ENCODE peak calls at places on chromosome 6, in eight cellular contexts. One of them, this sample, is unnamed.

GRCh38 chr6:14094721-14095120 is 22.9 kb upstream of the CD83 start:
- DNase-seq in BE2C: no peak
- DNase-seq in breast epithelium: no peak
- DNase-seq in upper lobe of right lung: no peak
- DNase-seq in A549: no peak
- DNase-seq in fibroblast of lung: no peak
- DNase-seq in lung: no peak
- DNase-seq in fibroblast of pulmonary artery: no peak
- DNase-seq in this sample: peak; percentile 46

GRCh38 chr6:15242937-15243614 is 2.8 kb upstream of the JARID2 start:
- DNase-seq in BE2C: no peak
- DNase-seq in breast epithelium: no peak
- DNase-seq in upper lobe of right lung: peak; percentile 15
- DNase-seq in A549: no peak
- DNase-seq in fibroblast of lung: no peak
- DNase-seq in lung: no peak
- DNase-seq in fibroblast of pulmonary artery: peak; percentile 29
- DNase-seq in this sample: no peak

GRCh38 chr6:157135691-157136090 is 187.6 kb downstream of the TMEM242 start:
- DNase-seq in BE2C: no peak
- DNase-seq in breast epithelium: no peak
- DNase-seq in upper lobe of right lung: no peak
- DNase-seq in A549: no peak
- DNase-seq in fibroblast of lung: no peak
- DNase-seq in lung: no peak
- DNase-seq in fibroblast of pulmonary artery: peak; percentile 29
- DNase-seq in this sample: no peak

GRCh38 chr6:154558513-154558912 is 48.0 kb upstream of the CNKSR3 start:
- DNase-seq in BE2C: no peak
- DNase-seq in breast epithelium: no peak
- DNase-seq in upper lobe of right lung: no peak
- DNase-seq in A549: no peak
- DNase-seq in fibroblast of lung: no peak
- DNase-seq in lung: no peak
- DNase-seq in fibroblast of pulmonary artery: no peak
- DNase-seq in this sample: no peak

GRCh38 chr6:12343122-12343439 is 52.9 kb downstream of the EDN1 start:
- DNase-seq in BE2C: no peak
- DNase-seq in breast epithelium: no peak
- DNase-seq in upper lobe of right lung: no peak
- DNase-seq in A549: no peak
- DNase-seq in fibroblast of lung: no peak
- DNase-seq in lung: no peak
- DNase-seq in fibroblast of pulmonary artery: no peak
- DNase-seq in this sample: no peak

GRCh38 chr6:32623693-32624092 is 13.5 kb upstream of the HLA-DQA1 start:
- DNase-seq in BE2C: no peak
- DNase-seq in breast epithelium: no peak
- DNase-seq in upper lobe of right lung: no peak
- DNase-seq in A549: no peak
- DNase-seq in fibroblast of lung: no peak
- DNase-seq in lung: no peak
- DNase-seq in fibroblast of pulmonary artery: no peak
- DNase-seq in this sample: no peak

GRCh38 chr6:45555981-45556771 is 178.4 kb upstream of the SUPT3H start:
- DNase-seq in BE2C: no peak
- DNase-seq in breast epithelium: no peak
- DNase-seq in upper lobe of right lung: no peak
- DNase-seq in A549: no peak
- DNase-seq in fibroblast of lung: peak; percentile 68
- DNase-seq in lung: no peak
- DNase-seq in fibroblast of pulmonary artery: peak; percentile 38
- DNase-seq in this sample: no peak

GRCh38 chr6:126812651-126813050 is 305.8 kb upstream of the RSPO3 start:
- DNase-seq in BE2C: no peak
- DNase-seq in breast epithelium: no peak
- DNase-seq in upper lobe of right lung: no peak
- DNase-seq in A549: no peak
- DNase-seq in fibroblast of lung: peak; percentile 64
- DNase-seq in lung: no peak
- DNase-seq in fibroblast of pulmonary artery: peak; percentile 15
- DNase-seq in this sample: no peak

GRCh38 chr6:163533443-163533842 is 118.9 kb downstream of the QKI start:
- DNase-seq in BE2C: no peak
- DNase-seq in breast epithelium: no peak
- DNase-seq in upper lobe of right lung: no peak
- DNase-seq in A549: peak; percentile 68
- DNase-seq in fibroblast of lung: peak; percentile 97
- DNase-seq in lung: no peak
- DNase-seq in fibroblast of pulmonary artery: peak; percentile 93
- DNase-seq in this sample: peak; percentile 71

GRCh38 chr6:152338335-152339125 is 298.6 kb downstream of the SYNE1 start:
- DNase-seq in BE2C: peak; percentile 45
- DNase-seq in breast epithelium: no peak
- DNase-seq in upper lobe of right lung: no peak
- DNase-seq in A549: peak; percentile 22
- DNase-seq in fibroblast of lung: peak; percentile 36
- DNase-seq in lung: no peak
- DNase-seq in fibroblast of pulmonary artery: peak; percentile 59
- DNase-seq in this sample: no peak

GRCh38 chr6:46637145-46637544 is 15.5 kb downstream of the CYP39A1 start:
- DNase-seq in BE2C: no peak
- DNase-seq in breast epithelium: no peak
- DNase-seq in upper lobe of right lung: no peak
- DNase-seq in A549: peak; percentile 8
- DNase-seq in fibroblast of lung: peak; percentile 94
- DNase-seq in lung: no peak
- DNase-seq in fibroblast of pulmonary artery: peak; percentile 30
- DNase-seq in this sample: no peak

GRCh38 chr6:111648100-111648499 is 42.4 kb upstream of the TRAF3IP2 start:
- DNase-seq in BE2C: no peak
- DNase-seq in breast epithelium: no peak
- DNase-seq in upper lobe of right lung: no peak
- DNase-seq in A549: no peak
- DNase-seq in fibroblast of lung: no peak
- DNase-seq in lung: no peak
- DNase-seq in fibroblast of pulmonary artery: no peak
- DNase-seq in this sample: no peak

GRCh38 chr6:31666337-31666960 is 569 bp downstream of the CSNK2B start:
- DNase-seq in BE2C: no peak
- DNase-seq in breast epithelium: no peak
- DNase-seq in upper lobe of right lung: no peak
- DNase-seq in A549: no peak
- DNase-seq in fibroblast of lung: no peak
- DNase-seq in lung: no peak
- DNase-seq in fibroblast of pulmonary artery: no peak
- DNase-seq in this sample: no peak

GRCh38 chr6:30768634-30769087 is 24.3 kb upstream of the IER3 start:
- DNase-seq in BE2C: no peak
- DNase-seq in breast epithelium: no peak
- DNase-seq in upper lobe of right lung: no peak
- DNase-seq in A549: no peak
- DNase-seq in fibroblast of lung: no peak
- DNase-seq in lung: no peak
- DNase-seq in fibroblast of pulmonary artery: no peak
- DNase-seq in this sample: no peak

GRCh38 chr6:96116674-96117073 is 100.9 kb downstream of the FUT9 start:
- DNase-seq in BE2C: no peak
- DNase-seq in breast epithelium: no peak
- DNase-seq in upper lobe of right lung: no peak
- DNase-seq in A549: no peak
- DNase-seq in fibroblast of lung: no peak
- DNase-seq in lung: no peak
- DNase-seq in fibroblast of pulmonary artery: no peak
- DNase-seq in this sample: peak; percentile 8

GRCh38 chr6:75882734-75883133 is 133.7 kb downstream of the MYO6 start:
- DNase-seq in BE2C: no peak
- DNase-seq in breast epithelium: no peak
- DNase-seq in upper lobe of right lung: no peak
- DNase-seq in A549: no peak
- DNase-seq in fibroblast of lung: peak; percentile 87
- DNase-seq in lung: no peak
- DNase-seq in fibroblast of pulmonary artery: peak; percentile 55
- DNase-seq in this sample: no peak

GRCh38 chr6:128275030-128275429 is 245.4 kb downstream of the PTPRK start:
- DNase-seq in BE2C: no peak
- DNase-seq in breast epithelium: no peak
- DNase-seq in upper lobe of right lung: no peak
- DNase-seq in A549: no peak
- DNase-seq in fibroblast of lung: peak; percentile 48
- DNase-seq in lung: no peak
- DNase-seq in fibroblast of pulmonary artery: peak; percentile 40
- DNase-seq in this sample: no peak

GRCh38 chr6:143634486-143634885 is 43.3 kb upstream of the PHACTR2 start:
- DNase-seq in BE2C: no peak
- DNase-seq in breast epithelium: no peak
- DNase-seq in upper lobe of right lung: no peak
- DNase-seq in A549: no peak
- DNase-seq in fibroblast of lung: no peak
- DNase-seq in lung: no peak
- DNase-seq in fibroblast of pulmonary artery: no peak
- DNase-seq in this sample: peak; percentile 2

GRCh38 chr6:39980839-39981580 is 46.7 kb upstream of the MOCS1 start:
- DNase-seq in BE2C: peak; percentile 20
- DNase-seq in breast epithelium: peak; percentile 20
- DNase-seq in upper lobe of right lung: no peak
- DNase-seq in A549: peak; percentile 36
- DNase-seq in fibroblast of lung: peak; percentile 58
- DNase-seq in lung: peak; percentile 35
- DNase-seq in fibroblast of pulmonary artery: peak; percentile 72
- DNase-seq in this sample: peak; percentile 5

GRCh38 chr6:31900917-31901414 is 920 bp downstream of the ZBTB12 start:
- DNase-seq in BE2C: no peak
- DNase-seq in breast epithelium: no peak
- DNase-seq in upper lobe of right lung: no peak
- DNase-seq in A549: no peak
- DNase-seq in fibroblast of lung: no peak
- DNase-seq in lung: no peak
- DNase-seq in fibroblast of pulmonary artery: no peak
- DNase-seq in this sample: no peak

GRCh38 chr6:11479296-11479695 is 58.3 kb upstream of the TMEM170B start:
- DNase-seq in BE2C: no peak
- DNase-seq in breast epithelium: no peak
- DNase-seq in upper lobe of right lung: no peak
- DNase-seq in A549: no peak
- DNase-seq in fibroblast of lung: no peak
- DNase-seq in lung: no peak
- DNase-seq in fibroblast of pulmonary artery: no peak
- DNase-seq in this sample: no peak

GRCh38 chr6:29629571-29629970 is 3.4 kb downstream of the GABBR1 start:
- DNase-seq in BE2C: no peak
- DNase-seq in breast epithelium: no peak
- DNase-seq in upper lobe of right lung: no peak
- DNase-seq in A549: no peak
- DNase-seq in fibroblast of lung: no peak
- DNase-seq in lung: no peak
- DNase-seq in fibroblast of pulmonary artery: no peak
- DNase-seq in this sample: no peak
- H3K4me3 ChIP-seq in BE2C: no peak overlapping the region
- H3K4me3 ChIP-seq in breast epithelium: no peak overlapping the region
- H3K4me3 ChIP-seq in upper lobe of right lung: no peak overlapping the region
- H3K4me3 ChIP-seq in A549: no peak overlapping the region
- H3K4me3 ChIP-seq in fibroblast of lung: no peak overlapping the region
- H3K4me3 ChIP-seq in lung: no peak overlapping the region
- H3K4me3 ChIP-seq in fibroblast of pulmonary artery: no peak overlapping the region
- H3K4me3 ChIP-seq in this sample: no peak overlapping the region

GRCh38 chr6:3885262-3886036 is 36.3 kb downstream of the FAM50B start:
- DNase-seq in BE2C: no peak
- DNase-seq in breast epithelium: no peak
- DNase-seq in upper lobe of right lung: no peak
- DNase-seq in A549: peak; percentile 62
- DNase-seq in fibroblast of lung: no peak
- DNase-seq in lung: no peak
- DNase-seq in fibroblast of pulmonary artery: no peak
- DNase-seq in this sample: no peak
- TF ChIP-seq CTCF in BE2C: peak; percentile 10
- TF ChIP-seq CTCF in breast epithelium: no peak
- TF ChIP-seq CTCF in upper lobe of right lung: peak; percentile 10
- TF ChIP-seq CTCF in A549: peak; percentile 17
- TF ChIP-seq CTCF in fibroblast of lung: peak; percentile 1
- TF ChIP-seq CTCF in lung: no peak
- TF ChIP-seq CTCF in fibroblast of pulmonary artery: peak; percentile 25
- TF ChIP-seq CTCF in this sample: peak; percentile 10

GRCh38 chr6:37696220-37696840 is 1.4 kb downstream of the MDGA1 start:
- DNase-seq in BE2C: peak; percentile 56
- DNase-seq in breast epithelium: no peak
- DNase-seq in upper lobe of right lung: no peak
- DNase-seq in A549: no peak
- DNase-seq in fibroblast of lung: peak; percentile 42
- DNase-seq in lung: no peak
- DNase-seq in fibroblast of pulmonary artery: peak; percentile 40
- DNase-seq in this sample: no peak

GRCh38 chr6:37695857-37696219 is 1.8 kb downstream of the MDGA1 start:
- DNase-seq in BE2C: peak; percentile 37
- DNase-seq in breast epithelium: no peak
- DNase-seq in upper lobe of right lung: no peak
- DNase-seq in A549: no peak
- DNase-seq in fibroblast of lung: no peak
- DNase-seq in lung: no peak
- DNase-seq in fibroblast of pulmonary artery: no peak
- DNase-seq in this sample: no peak

GRCh38 chr6:37694259-37694658 is 3.4 kb downstream of the MDGA1 start:
- DNase-seq in BE2C: no peak
- DNase-seq in breast epithelium: no peak
- DNase-seq in upper lobe of right lung: no peak
- DNase-seq in A549: no peak
- DNase-seq in fibroblast of lung: no peak
- DNase-seq in lung: no peak
- DNase-seq in fibroblast of pulmonary artery: no peak
- DNase-seq in this sample: no peak

GRCh38 chr6:37693546-37694250 is 4.0 kb downstream of the MDGA1 start:
- DNase-seq in BE2C: no peak
- DNase-seq in breast epithelium: no peak
- DNase-seq in upper lobe of right lung: no peak
- DNase-seq in A549: no peak
- DNase-seq in fibroblast of lung: no peak
- DNase-seq in lung: no peak
- DNase-seq in fibroblast of pulmonary artery: no peak
- DNase-seq in this sample: no peak

DNA sequence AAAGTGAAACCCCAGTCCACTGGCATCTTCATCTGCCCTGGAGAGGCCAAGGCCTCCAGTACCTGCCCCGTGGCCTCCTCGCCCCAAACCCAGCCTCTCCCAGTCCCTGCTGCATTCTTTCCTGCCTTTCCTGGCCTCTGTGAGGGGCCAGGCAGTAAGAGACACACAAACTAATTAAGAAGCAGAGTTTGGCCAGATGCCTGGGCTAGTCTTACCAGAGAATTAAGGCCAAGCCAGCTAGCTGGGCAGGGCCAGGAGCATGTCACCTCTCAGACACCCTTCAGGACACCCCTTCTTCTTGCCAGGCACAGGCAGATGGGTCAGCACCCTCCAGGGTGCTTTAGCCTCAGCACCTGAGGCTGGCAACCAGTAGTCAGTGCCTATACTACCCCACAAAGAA is 2.4 kb downstream of the MDGA1 start:
- DNase-seq in BE2C: peak; percentile 43
- DNase-seq in breast epithelium: no peak
- DNase-seq in upper lobe of right lung: no peak
- DNase-seq in A549: no peak
- DNase-seq in fibroblast of lung: no peak
- DNase-seq in lung: no peak
- DNase-seq in fibroblast of pulmonary artery: no peak
- DNase-seq in this sample: no peak
- H3K4me3 ChIP-seq in BE2C: peak overlapping the region; percentile 79
- H3K4me3 ChIP-seq in breast epithelium: no peak overlapping the region
- H3K4me3 ChIP-seq in upper lobe of right lung: no peak overlapping the region
- H3K4me3 ChIP-seq in A549: no peak overlapping the region
- H3K4me3 ChIP-seq in fibroblast of lung: no peak overlapping the region
- H3K4me3 ChIP-seq in lung: no peak overlapping the region
- H3K4me3 ChIP-seq in fibroblast of pulmonary artery: no peak overlapping the region
- H3K4me3 ChIP-seq in this sample: peak overlapping the region; percentile 62

GRCh38 chr6:68958327-68958726 is 323.2 kb downstream of the ADGRB3 start:
- DNase-seq in BE2C: no peak
- DNase-seq in breast epithelium: no peak
- DNase-seq in upper lobe of right lung: no peak
- DNase-seq in A549: peak; percentile 4
- DNase-seq in fibroblast of lung: peak; percentile 21
- DNase-seq in lung: no peak
- DNase-seq in fibroblast of pulmonary artery: peak; percentile 7
- DNase-seq in this sample: no peak
- TF ChIP-seq CTCF in BE2C: peak; percentile 51
- TF ChIP-seq CTCF in breast epithelium: no peak
- TF ChIP-seq CTCF in upper lobe of right lung: peak; percentile 15
- TF ChIP-seq CTCF in A549: peak; percentile 17
- TF ChIP-seq CTCF in fibroblast of lung: peak; percentile 21
- TF ChIP-seq CTCF in lung: no peak
- TF ChIP-seq CTCF in fibroblast of pulmonary artery: peak; percentile 25
- TF ChIP-seq CTCF in this sample: no peak

This sample was measured in astrocyte of the cerebellum.